ENCODE peak calls at places on chromosomes 16 and 17, in seven cellular contexts. T is ovary; H is CD4-positive, alpha-beta T cell; U is heart left ventricle; P is upper lobe of left lung; S is CD8-positive, alpha-beta T cell; Y is heart right ventricle. M is an unnamed sample.
A peak's percentile ranks its signal among the peaks of the same experiment; 100 is the strongest.

GRCh38 chr16:70682239-70683145 is 3.4 kb downstream of the MTSS2 start:
- DNase-seq in H (no peak), Y (peak; percentile 10), T (no peak), S (no peak), P (peak; percentile 9), U (peak; percentile 24), M (no peak)

GRCh38 chr17:234163-235047 is 53.0 kb upstream of the DOC2B start:
- DNase-seq in H (no peak), U (no peak), T (peak; percentile 6), Y (no peak), P (no peak), S (no peak), M (no peak)

GRCh38 chr16:76081936-76082335 is 195.3 kb upstream of the CNTNAP4 start:
- DNase-seq in P (no peak), H (no peak), S (no peak), Y (no peak), U (no peak), T (no peak), M (no peak)

GRCh38 chr16:52035406-52035805 is 511.5 kb downstream of the TOX3 start:
- DNase-seq in T (no peak), U (no peak), Y (no peak), S (no peak), H (no peak), P (no peak), M (no peak)

GRCh38 chr16:3754304-3754703 is 37.0 kb upstream of the TRAP1 start:
- DNase-seq in T (no peak), P (no peak), H (no peak), U (no peak), S (no peak), Y (no peak), M (no peak)

GRCh38 chr16:81004646-81005353 is 1.9 kb downstream of the CMC2 start:
- DNase-seq in P (no peak), H (no peak), Y (no peak), T (peak; percentile 27), U (no peak), S (no peak), M (peak; percentile 37)

GRCh38 chr17:740240-741055 is 8.1 kb downstream of the TLCD3A start:
- DNase-seq in Y (no peak), P (no peak), T (no peak), S (no peak), U (no peak), H (no peak), M (no peak)

GRCh38 chr16:54431041-54431996 is 144.7 kb upstream of the IRX3 start:
- DNase-seq in H (no peak), Y (no peak), P (no peak), T (no peak), S (no peak), U (no peak), M (no peak)

GRCh38 chr16:57167951-57168350 is 17.9 kb downstream of the PSME3IP1 start:
- DNase-seq in U (no peak), P (no peak), H (no peak), S (no peak), T (no peak), Y (no peak), M (peak; percentile 46)

GRCh38 chr17:72591500-72592241 is 470.9 kb downstream of the SOX9 start:
- DNase-seq in Y (peak; percentile 14), U (no peak), H (no peak), S (no peak), T (no peak), P (peak; percentile 85), M (no peak)

GRCh38 chr16:69402448-69402847 is 16.6 kb upstream of the TERF2 start:
- DNase-seq in Y (no peak), P (no peak), T (no peak), U (no peak), H (no peak), S (no peak), M (no peak)

GRCh38 chr17:66507103-66507923 is 204.9 kb downstream of the PRKCA start:
- DNase-seq in S (no peak), P (no peak), T (peak; percentile 55), U (peak; percentile 47), H (no peak), Y (no peak), M (peak; percentile 77)

GRCh38 chr16:82633964-82634600 is 7.3 kb downstream of the CDH13 start:
- DNase-seq in H (no peak), Y (peak; percentile 42), S (no peak), T (no peak), P (peak; percentile 21), U (peak; percentile 58), M (peak; percentile 84)

GRCh38 chr17:64641499-64641898 is 20.6 kb downstream of the SMURF2 start:
- DNase-seq in Y (no peak), U (no peak), P (no peak), S (no peak), T (no peak), H (no peak), M (no peak)

GRCh38 chr16:1533443-1533951 is at the start of gene TMEM204:
- DNase-seq in Y (peak; percentile 85), S (peak; percentile 83), P (peak; percentile 84), H (peak; percentile 52), T (peak; percentile 66), U (peak; percentile 90), M (no peak)

GRCh38 chr16:79593074-79593531 is 7.4 kb downstream of the MAF start:
- DNase-seq in S (no peak), H (no peak), U (no peak), P (no peak), Y (no peak), T (no peak), M (no peak)

GRCh38 chr17:38476549-38476948 is 48.3 kb downstream of the ARHGAP23 start:
- DNase-seq in T (no peak), P (no peak), U (no peak), Y (no peak), H (no peak), S (no peak), M (no peak)

GRCh38 chr17:50101346-50102163 is 6.4 kb downstream of the PDK2 start:
- DNase-seq in P (peak; percentile 73), H (no peak), U (peak; percentile 66), T (peak; percentile 87), Y (peak; percentile 49), S (no peak), M (no peak)

GRCh38 chr16:15829460-15829859 is 27.4 kb downstream of the MYH11 start:
- DNase-seq in T (peak; percentile 69), P (peak; percentile 27), Y (peak; percentile 47), H (no peak), U (peak; percentile 45), S (no peak), M (no peak)

GRCh38 chr17:6780886-6781285 is 4.9 kb downstream of the FBXO39 start:
- DNase-seq in H (no peak), S (no peak), T (no peak), P (no peak), Y (no peak), U (no peak), M (no peak)

GRCh38 chr17:6787081-6787693 is 11.2 kb downstream of the FBXO39 start:
- DNase-seq in T (no peak), S (no peak), P (no peak), H (no peak), Y (no peak), U (no peak), M (no peak)

GRCh38 chr17:6782244-6782643 is 6.2 kb downstream of the FBXO39 start:
- DNase-seq in H (no peak), P (no peak), S (no peak), T (no peak), U (no peak), Y (no peak), M (no peak)

GRCh38 chr17:6789146-6789545 is 13.1 kb downstream of the FBXO39 start:
- DNase-seq in T (no peak), U (no peak), H (no peak), Y (no peak), S (no peak), P (no peak), M (no peak)

DNA sequence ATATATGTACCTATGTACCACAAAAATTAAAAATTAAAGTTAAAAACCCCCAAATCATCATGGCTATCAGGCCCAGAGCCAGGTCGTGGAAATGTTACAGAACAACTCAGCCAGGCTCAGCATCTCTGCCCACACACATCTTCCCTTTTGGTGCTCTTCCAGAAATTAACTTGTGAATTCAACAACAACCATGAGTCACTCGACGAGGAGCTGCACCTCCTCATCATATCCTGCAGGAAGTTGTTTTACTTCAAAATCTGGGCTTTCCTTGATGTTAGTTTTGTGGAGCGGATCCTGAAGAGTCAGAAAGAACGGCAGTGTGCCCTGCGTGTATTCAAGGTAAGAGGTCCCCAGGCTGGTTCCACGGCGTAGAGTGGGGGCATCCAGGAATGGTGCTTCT is 10.6 kb downstream of the FBXO39 start:
- DNase-seq in Y (no peak), S (no peak), H (no peak), P (no peak), T (no peak), U (no peak), M (peak; percentile 41)
- TF ChIP-seq CTCF in Y (no peak), S (no peak), H (no peak), P (no peak), T (no peak), U (no peak), M (no peak)

DNA sequence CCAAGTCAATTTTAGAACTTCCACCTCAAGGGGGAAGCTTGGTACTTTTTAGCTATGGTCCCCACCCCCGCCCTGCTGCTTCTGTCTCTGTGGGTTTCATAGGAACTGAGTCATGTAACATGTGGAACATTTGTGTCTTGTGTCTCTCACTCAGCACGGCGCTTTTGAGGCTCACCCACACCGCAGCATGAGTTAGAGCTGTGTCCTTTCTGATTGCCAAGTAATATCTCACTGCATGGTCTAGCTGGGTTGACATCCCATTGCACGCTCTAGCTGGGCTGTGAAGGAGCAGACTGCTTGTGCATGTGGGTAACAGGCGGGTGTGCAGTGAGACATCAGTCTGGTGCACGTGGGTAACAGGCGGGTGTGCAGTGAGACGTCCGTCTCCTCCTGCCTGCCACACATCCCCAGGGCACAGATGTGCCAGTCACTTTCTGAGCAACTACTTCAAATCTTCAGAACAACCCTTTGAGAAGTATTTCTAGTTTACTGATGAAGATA is 26.4 kb upstream of the SLC7A5 start:
- DNase-seq in T (no peak), H (peak; percentile 49), U (no peak), S (peak; percentile 75), P (no peak), Y (no peak), M (no peak)
- H3K27ac ChIP-seq in T (no peak overlapping the region), H (no peak overlapping the region), U (no peak overlapping the region), S (no peak overlapping the region), P (no peak overlapping the region), Y (no peak overlapping the region), M (no peak overlapping the region)

DNA sequence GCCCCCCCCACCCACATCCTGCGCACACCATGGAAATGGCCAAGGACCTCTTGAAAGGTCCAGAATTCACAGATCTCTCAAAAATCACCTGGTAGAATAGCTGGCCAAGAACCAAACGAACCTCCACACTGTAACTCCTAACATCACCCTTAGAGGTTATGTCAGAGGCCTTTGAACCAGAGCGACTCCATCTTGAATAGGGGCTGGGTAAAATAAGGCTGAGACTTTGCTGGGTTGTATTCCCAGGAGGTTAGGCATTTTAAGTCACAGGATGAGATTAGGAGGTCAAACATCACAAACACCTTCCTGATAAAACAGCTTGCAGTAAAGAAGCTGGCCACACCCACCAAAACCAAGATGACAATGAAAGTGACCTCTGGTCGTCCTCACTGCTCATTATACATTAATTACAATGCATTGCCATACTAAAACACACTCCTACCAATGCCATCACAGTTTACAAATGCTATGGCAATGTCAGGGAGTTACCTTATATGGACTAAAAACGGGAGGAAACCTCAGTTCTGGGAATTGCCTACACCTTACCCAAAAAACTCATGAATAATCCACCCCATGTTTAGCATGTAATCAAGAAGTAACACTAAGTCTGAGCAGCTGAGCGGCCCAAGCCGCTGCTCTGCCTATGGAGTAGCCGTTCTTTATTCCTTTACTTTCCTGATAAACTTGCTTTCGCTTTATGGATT is 34.7 kb downstream of the SYCE1L start:
- DNase-seq in Y (no peak), S (no peak), H (no peak), P (no peak), T (no peak), U (no peak), M (no peak)
- TF ChIP-seq CTCF in Y (no peak), S (no peak), H (no peak), P (no peak), T (no peak), U (no peak), M (no peak)

GRCh38 chr17:77126519-77126918 is 14.2 kb upstream of the SEC14L1 start:
- DNase-seq in Y (no peak), P (no peak), H (no peak), S (no peak), T (no peak), U (no peak), M (no peak)
- H3K27ac ChIP-seq in Y (peak overlapping the region; percentile 91), P (peak overlapping the region; percentile 92), H (no peak overlapping the region), S (no peak overlapping the region), T (no peak overlapping the region), U (peak overlapping the region; percentile 77), M (peak overlapping the region; percentile 97)

M was measured in RWPE1.